ENCODE peak calls at places on chromosomes 16 and 17, in six cellular contexts. One of them, this sample, is unnamed.

GRCh38 chr16:78706637-78707036 is 607.2 kb downstream of the WWOX start:
- DNase-seq in H9: no peak
- DNase-seq in activated effector memory CD4-positive, alpha-beta T cell treated with anti-CD3 and anti-CD28 coated beads, Interleukin-2, amount 50 U/mL, for 16 hours: no peak
- DNase-seq in fibroblast of villous mesenchyme: peak
- DNase-seq in stimulated activated CD8-positive, alpha-beta memory T cell treated with anti-CD3 and anti-CD28 coated beads, Interleukin-4, amount 100 ng/mL, for 24 hours: no peak
- DNase-seq in endothelial cell of umbilical vein: no peak
- DNase-seq in this sample: no peak

GRCh38 chr16:46673320-46674013 is 15.5 kb downstream of the VPS35 start:
- DNase-seq in endothelial cell of umbilical vein: peak
- DNase-seq in H9: peak
- DNase-seq in fibroblast of villous mesenchyme: peak
- DNase-seq in stimulated activated CD8-positive, alpha-beta memory T cell treated with anti-CD3 and anti-CD28 coated beads, Interleukin-4, amount 100 ng/mL, for 24 hours: no peak
- DNase-seq in activated effector memory CD4-positive, alpha-beta T cell treated with anti-CD3 and anti-CD28 coated beads, Interleukin-2, amount 50 U/mL, for 16 hours: peak
- DNase-seq in this sample: peak

GRCh38 chr17:12512712-12513355 is 152.9 kb upstream of the MYOCD start:
- DNase-seq in endothelial cell of umbilical vein: no peak
- DNase-seq in activated effector memory CD4-positive, alpha-beta T cell treated with anti-CD3 and anti-CD28 coated beads, Interleukin-2, amount 50 U/mL, for 16 hours: no peak
- DNase-seq in stimulated activated CD8-positive, alpha-beta memory T cell treated with anti-CD3 and anti-CD28 coated beads, Interleukin-4, amount 100 ng/mL, for 24 hours: no peak
- DNase-seq in H9: no peak
- DNase-seq in fibroblast of villous mesenchyme: peak
- DNase-seq in this sample: no peak

GRCh38 chr17:10394201-10394887 is 21.5 kb upstream of the MYH13 start:
- DNase-seq in activated effector memory CD4-positive, alpha-beta T cell treated with anti-CD3 and anti-CD28 coated beads, Interleukin-2, amount 50 U/mL, for 16 hours: no peak
- DNase-seq in stimulated activated CD8-positive, alpha-beta memory T cell treated with anti-CD3 and anti-CD28 coated beads, Interleukin-4, amount 100 ng/mL, for 24 hours: no peak
- DNase-seq in fibroblast of villous mesenchyme: no peak
- DNase-seq in H9: no peak
- DNase-seq in endothelial cell of umbilical vein: no peak
- DNase-seq in this sample: no peak

GRCh38 chr16:24609740-24610420 is 70.5 kb downstream of the RBBP6 start:
- DNase-seq in H9: peak
- DNase-seq in endothelial cell of umbilical vein: peak
- DNase-seq in activated effector memory CD4-positive, alpha-beta T cell treated with anti-CD3 and anti-CD28 coated beads, Interleukin-2, amount 50 U/mL, for 16 hours: no peak
- DNase-seq in stimulated activated CD8-positive, alpha-beta memory T cell treated with anti-CD3 and anti-CD28 coated beads, Interleukin-4, amount 100 ng/mL, for 24 hours: no peak
- DNase-seq in fibroblast of villous mesenchyme: peak
- DNase-seq in this sample: peak

GRCh38 chr17:19391432-19391831 is 4.4 kb upstream of the MFAP4 start:
- DNase-seq in endothelial cell of umbilical vein: no peak
- DNase-seq in activated effector memory CD4-positive, alpha-beta T cell treated with anti-CD3 and anti-CD28 coated beads, Interleukin-2, amount 50 U/mL, for 16 hours: no peak
- DNase-seq in stimulated activated CD8-positive, alpha-beta memory T cell treated with anti-CD3 and anti-CD28 coated beads, Interleukin-4, amount 100 ng/mL, for 24 hours: no peak
- DNase-seq in H9: no peak
- DNase-seq in fibroblast of villous mesenchyme: no peak
- DNase-seq in this sample: no peak

GRCh38 chr16:11359370-11359769 is 14.1 kb downstream of the RMI2 start:
- DNase-seq in activated effector memory CD4-positive, alpha-beta T cell treated with anti-CD3 and anti-CD28 coated beads, Interleukin-2, amount 50 U/mL, for 16 hours: no peak
- DNase-seq in H9: no peak
- DNase-seq in fibroblast of villous mesenchyme: peak
- DNase-seq in endothelial cell of umbilical vein: no peak
- DNase-seq in stimulated activated CD8-positive, alpha-beta memory T cell treated with anti-CD3 and anti-CD28 coated beads, Interleukin-4, amount 100 ng/mL, for 24 hours: no peak
- DNase-seq in this sample: peak

GRCh38 chr16:51155199-51155607 is 4.1 kb upstream of the SALL1 start:
- DNase-seq in endothelial cell of umbilical vein: no peak
- DNase-seq in activated effector memory CD4-positive, alpha-beta T cell treated with anti-CD3 and anti-CD28 coated beads, Interleukin-2, amount 50 U/mL, for 16 hours: no peak
- DNase-seq in H9: peak
- DNase-seq in stimulated activated CD8-positive, alpha-beta memory T cell treated with anti-CD3 and anti-CD28 coated beads, Interleukin-4, amount 100 ng/mL, for 24 hours: no peak
- DNase-seq in fibroblast of villous mesenchyme: peak
- DNase-seq in this sample: peak

GRCh38 chr16:83409347-83409746 is 398.4 kb upstream of the HSBP1 start:
- DNase-seq in H9: no peak
- DNase-seq in stimulated activated CD8-positive, alpha-beta memory T cell treated with anti-CD3 and anti-CD28 coated beads, Interleukin-4, amount 100 ng/mL, for 24 hours: no peak
- DNase-seq in endothelial cell of umbilical vein: no peak
- DNase-seq in fibroblast of villous mesenchyme: no peak
- DNase-seq in activated effector memory CD4-positive, alpha-beta T cell treated with anti-CD3 and anti-CD28 coated beads, Interleukin-2, amount 50 U/mL, for 16 hours: no peak
- DNase-seq in this sample: no peak

GRCh38 chr17:4728124-4728523 is 3.1 kb upstream of the MED11 start:
- DNase-seq in fibroblast of villous mesenchyme: no peak
- DNase-seq in activated effector memory CD4-positive, alpha-beta T cell treated with anti-CD3 and anti-CD28 coated beads, Interleukin-2, amount 50 U/mL, for 16 hours: no peak
- DNase-seq in H9: no peak
- DNase-seq in stimulated activated CD8-positive, alpha-beta memory T cell treated with anti-CD3 and anti-CD28 coated beads, Interleukin-4, amount 100 ng/mL, for 24 hours: no peak
- DNase-seq in endothelial cell of umbilical vein: no peak
- DNase-seq in this sample: no peak

GRCh38 chr17:50079334-50080095 is 15.6 kb upstream of the PDK2 start:
- DNase-seq in endothelial cell of umbilical vein: peak
- DNase-seq in stimulated activated CD8-positive, alpha-beta memory T cell treated with anti-CD3 and anti-CD28 coated beads, Interleukin-4, amount 100 ng/mL, for 24 hours: no peak
- DNase-seq in H9: peak
- DNase-seq in fibroblast of villous mesenchyme: no peak
- DNase-seq in activated effector memory CD4-positive, alpha-beta T cell treated with anti-CD3 and anti-CD28 coated beads, Interleukin-2, amount 50 U/mL, for 16 hours: no peak
- DNase-seq in this sample: no peak

GRCh38 chr17:63579633-63580032 is 21.1 kb upstream of the TACO1 start:
- DNase-seq in endothelial cell of umbilical vein: peak
- DNase-seq in H9: peak
- DNase-seq in fibroblast of villous mesenchyme: no peak
- DNase-seq in stimulated activated CD8-positive, alpha-beta memory T cell treated with anti-CD3 and anti-CD28 coated beads, Interleukin-4, amount 100 ng/mL, for 24 hours: no peak
- DNase-seq in activated effector memory CD4-positive, alpha-beta T cell treated with anti-CD3 and anti-CD28 coated beads, Interleukin-2, amount 50 U/mL, for 16 hours: no peak
- DNase-seq in this sample: no peak

GRCh38 chr16:3012828-3013420 is at the start of gene CLDN9:
- DNase-seq in activated effector memory CD4-positive, alpha-beta T cell treated with anti-CD3 and anti-CD28 coated beads, Interleukin-2, amount 50 U/mL, for 16 hours: no peak
- DNase-seq in endothelial cell of umbilical vein: no peak
- DNase-seq in H9: peak
- DNase-seq in stimulated activated CD8-positive, alpha-beta memory T cell treated with anti-CD3 and anti-CD28 coated beads, Interleukin-4, amount 100 ng/mL, for 24 hours: no peak
- DNase-seq in fibroblast of villous mesenchyme: no peak
- DNase-seq in this sample: no peak

This sample was measured in renal cortical epithelial cell.